ENCODE peak calls at places on chromosomes 12 and 14, in ten cellular contexts. F, R, G, P, Q, O, Z, H, M and B are unnamed samples.

GRCh38 chr14:68662395-68662794 is 130.5 kb downstream of the ZFP36L1 start:
- DNase-seq in F (no peak), P (no peak), O (no peak), Z (no peak), G (no peak), R (no peak), Q (no peak), M (no peak), H (no peak), B (no peak)

GRCh38 chr12:105567061-105567460 is 236.6 kb downstream of the C12orf75 start:
- DNase-seq in M (no peak), O (no peak), F (no peak), G (no peak), Q (no peak), H (no peak), R (no peak), P (no peak), Z (no peak), B (no peak)

GRCh38 chr12:58750484-58750883 is 169.8 kb downstream of the LRIG3 start:
- DNase-seq in R (no peak), M (no peak), Q (no peak), G (no peak), H (no peak), F (peak; percentile 89), O (no peak), Z (no peak), P (no peak), B (no peak)

GRCh38 chr12:57456145-57456700 is 1.1 kb downstream of the INHBE start:
- DNase-seq in O (no peak), G (peak; percentile 63), P (no peak), Q (peak; percentile 84), Z (peak; percentile 84), R (no peak), M (peak; percentile 66), F (peak; percentile 48), H (peak; percentile 51), B (peak; percentile 36)

GRCh38 chr12:44876554-44877275 is 600 bp upstream of the NELL2 start:
- DNase-seq in G (peak; percentile 46), H (peak; percentile 88), P (peak; percentile 13), R (peak; percentile 47), O (peak; percentile 42), Z (peak; percentile 94), Q (peak; percentile 85), F (peak; percentile 47), M (peak; percentile 57), B (peak; percentile 19)

GRCh38 chr14:49051328-49052060 is 534.7 kb downstream of the RPS29 start:
- DNase-seq in R (no peak), H (no peak), Q (no peak), P (no peak), F (no peak), M (no peak), Z (no peak), G (no peak), O (no peak), B (no peak)

GRCh38 chr12:84375472-84375871 is 537.1 kb downstream of the SLC6A15 start:
- DNase-seq in O (no peak), Q (no peak), H (no peak), P (no peak), F (peak; percentile 23), M (no peak), G (no peak), R (no peak), Z (no peak), B (no peak)

GRCh38 chr14:103708750-103709187 is 6.5 kb downstream of the XRCC3 start:
- DNase-seq in Q (no peak), F (no peak), G (no peak), M (no peak), R (no peak), Z (no peak), H (no peak), O (no peak), P (no peak), B (no peak)

GRCh38 chr12:52197371-52198231 is 5.8 kb upstream of the KRT80 start:
- DNase-seq in R (no peak), H (no peak), O (no peak), F (no peak), P (no peak), Z (peak; percentile 72), G (no peak), Q (no peak), M (no peak), B (no peak)

GRCh38 chr14:70782361-70782760 is 27.0 kb downstream of the MAP3K9 start:
- DNase-seq in R (no peak), H (no peak), G (peak; percentile 26), F (peak; percentile 20), Q (no peak), M (peak; percentile 33), P (no peak), Z (peak; percentile 13), O (no peak), B (no peak)

GRCh38 chr14:68576496-68577244 is 216.2 kb downstream of the ZFP36L1 start:
- DNase-seq in R (no peak), M (no peak), F (peak; percentile 34), Q (no peak), G (no peak), H (no peak), O (no peak), Z (peak; percentile 91), P (no peak), B (no peak)

GRCh38 chr12:49609875-49610154 is 4.4 kb upstream of the FAM186B start:
- DNase-seq in F (peak; percentile 42), O (no peak), Q (no peak), H (no peak), G (no peak), Z (no peak), R (no peak), P (no peak), M (no peak), B (no peak)

GRCh38 chr14:95875831-95876768 is 532 bp upstream of the TUNAR start:
- DNase-seq in M (no peak), P (no peak), Q (peak; percentile 89), O (no peak), F (no peak), H (peak; percentile 74), R (no peak), G (peak; percentile 2), Z (no peak), B (no peak)

GRCh38 chr12:52082988-52083637 is 3.6 kb downstream of the SMIM41 start:
- DNase-seq in P (peak; percentile 40), R (peak; percentile 63), Z (peak; percentile 54), F (peak; percentile 83), O (peak; percentile 17), M (peak; percentile 73), Q (peak; percentile 79), G (peak; percentile 79), H (peak; percentile 68), B (peak; percentile 43)

GRCh38 chr12:25781223-25781622 is 177.3 kb upstream of the RASSF8 start:
- DNase-seq in P (no peak), Z (no peak), F (no peak), Q (no peak), O (no peak), H (no peak), M (no peak), G (no peak), R (no peak), B (no peak)

GRCh38 chr12:131282292-131283080 is 328.8 kb downstream of the ADGRD1 start:
- DNase-seq in Q (no peak), M (no peak), O (no peak), P (no peak), G (no peak), F (no peak), Z (no peak), R (no peak), H (no peak), B (no peak)

GRCh38 chr14:84403585-84403984 is 1126.4 kb upstream of the FLRT2 start:
- DNase-seq in P (no peak), O (no peak), R (no peak), F (no peak), G (no peak), Z (no peak), M (no peak), Q (peak; percentile 87), H (peak; percentile 65), B (no peak)

GRCh38 chr12:15937902-15938301 is 26.8 kb downstream of the DERA start:
- DNase-seq in P (no peak), Q (no peak), O (no peak), H (no peak), F (no peak), G (no peak), M (no peak), R (no peak), Z (no peak), B (no peak)

GRCh38 chr12:122029620-122030426 is 8.1 kb downstream of the BCL7A start:
- DNase-seq in Q (no peak), O (no peak), G (no peak), Z (peak; percentile 25), F (no peak), P (no peak), M (no peak), H (no peak), R (no peak), B (no peak)

GRCh38 chr14:82999802-83000201 is 1466.1 kb upstream of the SEL1L start:
- DNase-seq in Z (no peak), O (no peak), R (no peak), F (peak; percentile 1), G (no peak), H (peak; percentile 5), P (no peak), Q (peak; percentile 54), M (no peak), B (no peak)

GRCh38 chr12:119423285-119423684 is 88.8 kb downstream of the CCDC60 start:
- DNase-seq in H (no peak), P (no peak), M (no peak), G (no peak), O (no peak), F (no peak), Q (peak; percentile 56), Z (peak; percentile 11), R (no peak), B (no peak)

GRCh38 chr12:19963972-19964371 is 404.4 kb upstream of the PDE3A start:
- DNase-seq in M (no peak), G (no peak), F (no peak), Z (no peak), P (no peak), Q (no peak), O (no peak), R (no peak), H (no peak), B (no peak)